ENCODE peak calls at places on chromosomes 3 and 15, in five cellular contexts. K is colonic mucosa, Z is NCI-H345, J is naive B cell, R is posterior cingulate gyrus. G is an unnamed sample.

GRCh38 chr3:188253800-188254452 is 100.0 kb downstream of the LPP start:
- DNase-seq in K (no peak), Z (no peak), J (no peak), R (no peak), G (no peak)

GRCh38 chr3:196317702-196318467 is at the start of gene DYNLT2B:
- DNase-seq in K (peak), Z (peak), J (peak), R (peak), G (peak)

GRCh38 chr3:52372822-52373504 is 56.8 kb downstream of the DNAH1 start:
- DNase-seq in K (peak), Z (no peak), J (peak), R (no peak), G (peak)

GRCh38 chr3:31621314-31621713 is 88.6 kb downstream of the STT3B start:
- DNase-seq in K (no peak), Z (no peak), J (no peak), R (no peak), G (no peak)

GRCh38 chr3:7999363-7999762 is 502.3 kb upstream of the LMCD1 start:
- DNase-seq in K (no peak), Z (no peak), J (no peak), R (no peak), G (no peak)

GRCh38 chr15:101296418-101297405 is 1.7 kb upstream of the SNRPA1 start:
- DNase-seq in K (no peak), Z (no peak), J (no peak), R (no peak), G (no peak)

GRCh38 chr15:22979069-22979698 is 984 bp downstream of the CYFIP1 start:
- DNase-seq in K (peak), Z (peak), J (no peak), R (peak), G (peak)

GRCh38 chr15:66845266-66845785 is 143.3 kb downstream of the SMAD6 start:
- DNase-seq in K (no peak), Z (no peak), J (no peak), R (no peak), G (no peak)

GRCh38 chr3:49566312-49566711 is 12.0 kb downstream of the BSN start:
- DNase-seq in K (no peak), Z (no peak), J (no peak), R (no peak), G (no peak)

GRCh38 chr15:95724908-95725633 is 605.4 kb upstream of the NR2F2 start:
- DNase-seq in K (no peak), Z (no peak), J (no peak), R (no peak), G (no peak)

GRCh38 chr3:47910777-47911440 is 105.3 kb downstream of the MAP4 start:
- DNase-seq in K (no peak), Z (no peak), J (no peak), R (no peak), G (no peak)

GRCh38 chr3:36944012-36944640 is 728 bp downstream of the TRANK1 start:
- DNase-seq in K (peak), Z (peak), J (peak), R (peak), G (peak)

GRCh38 chr15:84788500-84788899 is 28.7 kb upstream of the ALPK3 start:
- DNase-seq in K (no peak), Z (no peak), J (no peak), R (no peak), G (no peak)

GRCh38 chr3:112132975-112133448 is at the start of gene GCSAM:
- DNase-seq in K (peak), Z (no peak), J (peak), R (no peak), G (peak)

GRCh38 chr3:38084019-38084968 is 45.3 kb downstream of the DLEC1 start:
- DNase-seq in K (no peak), Z (no peak), J (peak), R (no peak), G (no peak)

GRCh38 chr3:180229113-180229512 is 192.4 kb upstream of the PEX5L start:
- DNase-seq in K (no peak), Z (no peak), J (no peak), R (no peak), G (no peak)

GRCh38 chr15:33278816-33279612 is 31.8 kb upstream of the RYR3 start:
- DNase-seq in K (no peak), Z (no peak), J (no peak), R (no peak), G (no peak)

GRCh38 chr3:70006089-70006488 is 6.6 kb downstream of the SAMMSON start:
- DNase-seq in K (no peak), Z (no peak), J (no peak), R (no peak), G (no peak)

GRCh38 chr3:48219543-48219942 is 3.8 kb upstream of the CAMP start:
- DNase-seq in K (no peak), Z (no peak), J (no peak), R (no peak), G (no peak)

GRCh38 chr3:39170461-39170860 is 17.1 kb upstream of the CSRNP1 start:
- DNase-seq in K (no peak), Z (no peak), J (no peak), R (no peak), G (no peak)

GRCh38 chr3:94159062-94159726 is 96.3 kb downstream of the NSUN3 start:
- DNase-seq in K (no peak), Z (no peak), J (no peak), R (no peak), G (no peak)

G was measured in GM13976.